ENCODE peak calls at places on chromosome 17, in nine cellular contexts. One of them, this sample, is unnamed.

GRCh38 chr17:58534901-58535421 is 20.5 kb upstream of the MTMR4 start:
- DNase-seq in EL: peak
- DNase-seq in T-helper 1 cell: no peak
- DNase-seq in thoracic aorta: no peak
- DNase-seq in NCI-H1436: no peak
- DNase-seq in globus pallidus: no peak
- DNase-seq in NCI-H1694: no peak
- DNase-seq in HS-5: peak
- DNase-seq in lower leg skin: no peak
- DNase-seq in this sample: no peak

GRCh38 chr17:66542967-66543525 is 240.6 kb downstream of the PRKCA start:
- DNase-seq in NCI-H1694: no peak
- DNase-seq in lower leg skin: no peak
- DNase-seq in thoracic aorta: no peak
- DNase-seq in NCI-H1436: no peak
- DNase-seq in HS-5: no peak
- DNase-seq in EL: peak
- DNase-seq in globus pallidus: no peak
- DNase-seq in T-helper 1 cell: no peak
- DNase-seq in this sample: no peak

GRCh38 chr17:68759002-68759342 is 157.8 kb upstream of the FAM20A start:
- DNase-seq in thoracic aorta: no peak
- DNase-seq in NCI-H1694: no peak
- DNase-seq in T-helper 1 cell: no peak
- DNase-seq in lower leg skin: no peak
- DNase-seq in globus pallidus: no peak
- DNase-seq in HS-5: no peak
- DNase-seq in NCI-H1436: no peak
- DNase-seq in EL: no peak
- DNase-seq in this sample: no peak

GRCh38 chr17:28956861-28957260 is 5.5 kb upstream of the PHF12 start:
- DNase-seq in EL: no peak
- DNase-seq in thoracic aorta: no peak
- DNase-seq in HS-5: no peak
- DNase-seq in globus pallidus: no peak
- DNase-seq in lower leg skin: no peak
- DNase-seq in NCI-H1436: no peak
- DNase-seq in T-helper 1 cell: no peak
- DNase-seq in NCI-H1694: no peak
- DNase-seq in this sample: no peak

GRCh38 chr17:66951605-66951953 is 12.9 kb upstream of the CACNG4 start:
- DNase-seq in NCI-H1694: no peak
- DNase-seq in T-helper 1 cell: no peak
- DNase-seq in thoracic aorta: no peak
- DNase-seq in lower leg skin: no peak
- DNase-seq in NCI-H1436: no peak
- DNase-seq in EL: no peak
- DNase-seq in globus pallidus: no peak
- DNase-seq in HS-5: no peak
- DNase-seq in this sample: no peak

GRCh38 chr17:7184091-7184488 is 4.9 kb upstream of the ASGR1 start:
- DNase-seq in thoracic aorta: no peak
- DNase-seq in HS-5: no peak
- DNase-seq in lower leg skin: peak
- DNase-seq in T-helper 1 cell: no peak
- DNase-seq in NCI-H1694: no peak
- DNase-seq in globus pallidus: peak
- DNase-seq in EL: no peak
- DNase-seq in NCI-H1436: no peak
- DNase-seq in this sample: no peak

GRCh38 chr17:31413081-31413799 is 21.8 kb downstream of the RAB11FIP4 start:
- DNase-seq in NCI-H1436: no peak
- DNase-seq in globus pallidus: no peak
- DNase-seq in T-helper 1 cell: no peak
- DNase-seq in EL: no peak
- DNase-seq in HS-5: no peak
- DNase-seq in NCI-H1694: no peak
- DNase-seq in lower leg skin: no peak
- DNase-seq in thoracic aorta: no peak
- DNase-seq in this sample: no peak

GRCh38 chr17:79789943-79790804 is 6.7 kb downstream of the CBX8 start:
- DNase-seq in T-helper 1 cell: no peak
- DNase-seq in globus pallidus: no peak
- DNase-seq in NCI-H1694: no peak
- DNase-seq in EL: peak
- DNase-seq in NCI-H1436: no peak
- DNase-seq in thoracic aorta: no peak
- DNase-seq in lower leg skin: no peak
- DNase-seq in HS-5: no peak
- DNase-seq in this sample: peak

GRCh38 chr17:48153711-48154642 is 46.4 kb downstream of the SNX11 start:
- DNase-seq in EL: peak
- DNase-seq in HS-5: no peak
- DNase-seq in NCI-H1436: peak
- DNase-seq in lower leg skin: no peak
- DNase-seq in globus pallidus: no peak
- DNase-seq in thoracic aorta: no peak
- DNase-seq in NCI-H1694: peak
- DNase-seq in T-helper 1 cell: no peak
- DNase-seq in this sample: no peak